ENCODE peak calls at places on chromosomes 12 and 14, in five cellular contexts. C is IMR-90, Q is neuronal stem cell, W is trophoblast cell, K is mesenchymal stem cell. Z is an unnamed sample.

GRCh38 chr12:106433055-106433454 is 75.5 kb downstream of the POLR3B start:
- DNase-seq in C (no peak), Q (no peak), W (no peak), K (no peak), Z (no peak)

GRCh38 chr12:109716512-109717389 is 3.1 kb downstream of the FAM222A start:
- DNase-seq in C (peak; percentile 12), Q (no peak), W (no peak), K (no peak), Z (no peak)

GRCh38 chr12:5135126-5135525 is 91.4 kb downstream of the KCNA5 start:
- DNase-seq in C (no peak), Q (no peak), W (no peak), K (no peak), Z (no peak)

GRCh38 chr12:94386422-94386821 is 73.2 kb downstream of the CEP83 start:
- DNase-seq in C (peak; percentile 39), Q (no peak), W (no peak), K (peak; percentile 43), Z (no peak)

GRCh38 chr14:45201908-45202307 is 51.1 kb downstream of the MIS18BP1 start:
- DNase-seq in C (no peak), Q (no peak), W (no peak), K (peak; percentile 21), Z (no peak)

GRCh38 chr14:77141592-77142288 is at the start of gene ZDHHC22:
- DNase-seq in C (no peak), Q (no peak), W (no peak), K (no peak), Z (no peak)

GRCh38 chr12:109518820-109519665 is 41.6 kb downstream of the UBE3B start:
- DNase-seq in C (peak; percentile 92), Q (peak; percentile 67), W (peak; percentile 45), K (peak; percentile 96), Z (no peak)

GRCh38 chr14:69651653-69652052 is 40.3 kb downstream of the SUSD6 start:
- DNase-seq in C (peak; percentile 28), Q (no peak), W (no peak), K (no peak), Z (no peak)

GRCh38 chr12:442235-442884 is 17.4 kb upstream of the B4GALNT3 start:
- DNase-seq in C (peak; percentile 42), Q (peak; percentile 74), W (peak; percentile 60), K (peak; percentile 59), Z (peak; percentile 88)

GRCh38 chr14:89491701-89492381 is 74.8 kb upstream of the FOXN3 start:
- DNase-seq in C (peak; percentile 78), Q (no peak), W (no peak), K (no peak), Z (no peak)

GRCh38 chr12:124740691-124741137 is 123.0 kb downstream of the SCARB1 start:
- DNase-seq in C (peak; percentile 66), Q (no peak), W (peak; percentile 81), K (peak; percentile 70), Z (no peak)

GRCh38 chr12:55899035-55899434 is 28.7 kb downstream of the PYM1 start:
- DNase-seq in C (peak; percentile 67), Q (no peak), W (no peak), K (peak; percentile 49), Z (no peak)

GRCh38 chr12:105878964-105879363 is 259.8 kb downstream of the NUAK1 start:
- DNase-seq in C (peak; percentile 9), Q (no peak), W (no peak), K (no peak), Z (no peak)

GRCh38 chr14:60275932-60276331 is 26.9 kb downstream of the PPM1A start:
- DNase-seq in C (no peak), Q (no peak), W (no peak), K (no peak), Z (no peak)

GRCh38 chr14:76091036-76091435 is 60.7 kb upstream of the GPATCH2L start:
- DNase-seq in C (no peak), Q (no peak), W (no peak), K (no peak), Z (no peak)

DNA sequence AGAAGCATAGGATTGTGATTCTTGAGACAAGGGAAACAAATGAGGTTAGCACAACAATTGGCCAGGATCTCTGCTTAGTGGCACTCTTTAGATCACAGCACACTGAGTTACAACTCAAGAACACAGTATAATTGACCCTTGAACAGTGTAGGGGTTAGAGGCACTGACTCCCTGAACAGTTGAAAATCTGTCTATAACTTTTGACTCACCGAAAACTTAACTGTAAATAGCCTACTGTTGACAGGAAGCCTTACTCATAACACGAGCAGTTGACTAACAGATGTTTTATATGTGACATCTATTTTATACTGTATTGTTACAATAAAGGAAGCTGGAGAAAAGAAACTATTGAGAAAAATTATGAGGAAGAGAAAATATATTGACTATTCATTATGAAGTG is 296.1 kb downstream of the RERGL start:
- DNase-seq in C (no peak), Q (no peak), W (no peak), K (no peak), Z (no peak)
- H3K4me3 ChIP-seq in C (no peak overlapping the region), Q (no peak overlapping the region), W (no peak overlapping the region), K (no peak overlapping the region), Z (no peak overlapping the region)

DNA sequence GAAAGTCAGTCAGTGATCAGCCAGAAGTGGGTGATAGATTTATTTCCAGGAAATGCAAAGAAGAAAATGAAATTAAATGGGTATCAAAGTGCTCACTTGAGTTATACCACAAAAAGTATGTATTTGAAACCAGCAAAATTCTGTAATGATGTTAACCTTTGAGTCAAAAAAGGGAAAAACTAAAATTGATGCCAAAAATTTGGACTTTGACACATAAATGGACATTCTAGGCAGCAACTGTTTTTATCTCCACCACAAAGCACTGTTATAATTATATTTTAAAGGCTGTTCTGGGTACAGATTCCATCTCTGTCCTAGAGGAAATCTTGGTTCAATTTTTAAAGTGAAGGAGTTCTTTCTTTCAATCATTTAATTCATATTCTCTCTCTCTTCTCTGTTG is 31.7 kb upstream of the KCNJ8 start:
- DNase-seq in C (no peak), Q (no peak), W (no peak), K (no peak), Z (no peak)
- H3K14ac ChIP-seq in C (no peak overlapping the region), Q (no peak overlapping the region), W (no peak overlapping the region), K (no peak overlapping the region), Z (no peak overlapping the region)

DNA sequence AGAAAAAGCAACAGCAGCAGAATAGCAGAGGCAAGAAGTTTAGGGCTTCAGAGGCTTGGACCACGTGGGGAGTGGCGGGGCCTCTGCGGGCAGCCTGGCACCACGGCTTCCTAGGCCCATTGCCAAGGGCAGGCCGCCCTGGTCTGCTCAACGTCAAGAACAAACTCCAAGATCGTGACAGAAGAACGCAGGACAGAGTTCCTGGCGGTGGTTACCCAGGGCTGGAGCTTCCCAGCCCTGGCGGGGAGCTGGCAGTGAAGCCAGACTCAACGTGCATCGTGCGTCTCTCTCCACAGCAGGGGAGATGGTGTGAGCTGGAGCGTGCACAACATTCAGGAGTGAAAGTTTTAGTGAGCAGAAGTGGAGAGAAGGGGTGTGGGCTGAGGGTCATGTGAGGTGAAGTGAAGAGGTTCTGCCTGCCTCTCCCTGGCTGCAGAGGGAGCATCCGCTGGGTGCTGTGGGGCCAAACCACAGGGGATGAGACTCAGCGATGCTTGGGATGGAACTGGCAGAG is 13.9 kb upstream of the CACNA2D4 start:
- DNase-seq in C (no peak), Q (no peak), W (no peak), K (no peak), Z (no peak)
- H3K4me3 ChIP-seq in C (no peak overlapping the region), Q (no peak overlapping the region), W (no peak overlapping the region), K (no peak overlapping the region), Z (no peak overlapping the region)

GRCh38 chr14:99682809-99683618 is 1.1 kb upstream of the CYP46A1 start:
- DNase-seq in C (peak; percentile 48), Q (peak; percentile 83), W (peak; percentile 72), K (peak; percentile 66), Z (peak; percentile 97)
- H3K14ac ChIP-seq in C (no peak overlapping the region), Q (no peak overlapping the region), W (peak overlapping the region; percentile 74), K (no peak overlapping the region), Z (no peak overlapping the region)

GRCh38 chr14:34198096-34198495 is 247.2 kb upstream of the EGLN3 start:
- DNase-seq in C (no peak), Q (no peak), W (no peak), K (no peak), Z (no peak)

GRCh38 chr14:34204774-34205173 is 253.9 kb upstream of the EGLN3 start:
- DNase-seq in C (no peak), Q (no peak), W (no peak), K (no peak), Z (no peak)

GRCh38 chr14:34203271-34203722 is 252.4 kb upstream of the EGLN3 start:
- DNase-seq in C (no peak), Q (no peak), W (no peak), K (no peak), Z (no peak)

GRCh38 chr14:34201909-34202622 is 251.2 kb upstream of the EGLN3 start:
- DNase-seq in C (no peak), Q (no peak), W (peak; percentile 77), K (no peak), Z (no peak)

GRCh38 chr14:34199585-34199984 is 248.7 kb upstream of the EGLN3 start:
- DNase-seq in C (peak; percentile 46), Q (no peak), W (peak; percentile 73), K (peak; percentile 65), Z (no peak)
- H3K4me3 ChIP-seq in C (no peak overlapping the region), Q (no peak overlapping the region), W (no peak overlapping the region), K (no peak overlapping the region), Z (no peak overlapping the region)

DNA sequence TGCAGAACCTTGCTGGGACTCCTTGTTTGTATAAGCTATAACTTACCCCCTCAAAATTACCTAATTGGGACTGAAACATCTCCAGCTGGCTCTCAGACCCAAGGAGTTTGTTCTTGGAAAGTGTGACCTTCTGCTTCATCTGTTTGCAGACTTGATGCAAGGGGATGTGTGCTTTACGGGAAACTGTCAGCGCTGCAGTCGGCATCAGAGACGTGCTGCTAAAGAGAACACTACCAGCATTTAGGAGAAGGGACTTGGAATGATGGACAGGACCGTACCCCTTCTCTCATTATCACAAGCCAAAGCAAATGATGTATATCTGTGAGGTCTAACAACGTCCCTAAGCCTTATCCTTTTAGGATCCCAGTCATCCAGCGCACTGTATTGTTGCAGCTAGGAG is 174.2 kb upstream of the PARP11 start:
- DNase-seq in C (no peak), Q (no peak), W (no peak), K (no peak), Z (no peak)
- H3K14ac ChIP-seq in C (no peak overlapping the region), Q (no peak overlapping the region), W (no peak overlapping the region), K (no peak overlapping the region), Z (no peak overlapping the region)

DNA sequence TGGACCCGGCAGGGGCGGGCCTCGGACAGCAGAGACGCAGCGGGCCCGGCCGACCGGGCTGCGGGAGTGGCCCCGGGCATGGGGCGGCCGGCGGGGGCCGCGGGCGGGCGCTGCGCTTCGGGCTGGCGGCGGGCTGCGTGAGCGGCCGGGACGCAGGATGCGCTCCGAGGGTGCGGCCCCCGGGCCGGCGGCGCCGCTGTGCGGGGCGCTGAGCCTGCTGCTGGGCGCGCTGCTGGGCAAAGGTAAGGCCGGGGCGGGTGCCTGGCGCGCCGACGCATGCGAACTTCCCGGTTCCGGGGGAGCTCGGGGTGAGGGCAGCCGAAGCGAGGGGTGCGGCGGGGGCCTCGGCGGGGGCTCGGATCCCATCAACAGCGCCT is 264 bp downstream of the TMEM132C start:
- DNase-seq in C (no peak), Q (no peak), W (no peak), K (no peak), Z (no peak)
- H3K4me3 ChIP-seq in C (no peak overlapping the region), Q (peak overlapping the region; percentile 64), W (no peak overlapping the region), K (peak overlapping the region; percentile 7), Z (peak overlapping the region; percentile 63)